ENCODE peak calls at places on chromosomes 7 and 10, in seven cellular contexts. A is fibroblast of the aortic adventitia, G is epithelial cell of proximal tubule, J is choroid plexus epithelial cell, P is stomach, L is right cardiac atrium, N is PC-9. B is an unnamed sample.

GRCh38 chr7:95886501-95887090 is 114.2 kb downstream of the DYNC1I1 start:
- DNase-seq in L (no peak), G (no peak), N (no peak), A (no peak), J (peak), P (no peak), B (no peak)

GRCh38 chr7:43888983-43889945 is 17.1 kb downstream of the URGCP start:
- DNase-seq in A (no peak), G (no peak), N (no peak), L (no peak), J (no peak), P (no peak), B (no peak)

GRCh38 chr10:98349508-98349922 is 65.5 kb downstream of the PYROXD2 start:
- DNase-seq in J (peak), L (peak), N (no peak), A (peak), P (no peak), G (no peak), B (peak)

GRCh38 chr10:111299037-111299436 is 222.2 kb downstream of the ADRA2A start:
- DNase-seq in L (no peak), G (no peak), A (no peak), N (no peak), P (no peak), J (no peak), B (no peak)

GRCh38 chr7:818031-818699 is 14.1 kb upstream of the SUN1 start:
- DNase-seq in G (no peak), J (peak), N (no peak), A (peak), P (no peak), L (peak), B (no peak)

GRCh38 chr7:113486548-113486947 is 368.2 kb upstream of the SMIM30 start:
- DNase-seq in L (no peak), A (no peak), J (no peak), G (no peak), N (no peak), P (no peak), B (no peak)

GRCh38 chr7:135717686-135718085 is 10.3 kb downstream of the SLC13A4 start:
- DNase-seq in J (no peak), A (no peak), P (no peak), G (no peak), L (no peak), N (no peak), B (no peak)

GRCh38 chr7:148964510-148965267 is 63.6 kb downstream of the PDIA4 start:
- DNase-seq in N (peak), A (peak), L (no peak), G (no peak), P (no peak), J (no peak), B (no peak)

GRCh38 chr10:22251751-22252285 is 34.0 kb upstream of the EBLN1 start:
- DNase-seq in L (peak), N (peak), J (peak), P (peak), G (no peak), A (peak), B (no peak)

GRCh38 chr10:59047957-59048618 is 128.4 kb upstream of the PHYHIPL start:
- DNase-seq in A (no peak), P (no peak), G (no peak), L (no peak), J (no peak), N (no peak), B (no peak)

GRCh38 chr7:19107392-19108147 is 9.9 kb downstream of the TWIST1 start:
- DNase-seq in L (peak), A (peak), N (no peak), P (no peak), J (peak), G (no peak), B (no peak)

GRCh38 chr10:75593690-75594556 is 162.5 kb downstream of the LRMDA start:
- DNase-seq in G (no peak), A (no peak), J (no peak), L (peak), P (no peak), N (no peak), B (no peak)

GRCh38 chr7:68613897-68614296 is 984.4 kb upstream of the AUTS2 start:
- DNase-seq in A (no peak), G (no peak), L (no peak), P (no peak), J (no peak), N (no peak), B (no peak)

GRCh38 chr7:111329367-111330234 is 232.7 kb downstream of the IMMP2L start:
- DNase-seq in N (no peak), L (no peak), J (peak), G (no peak), A (peak), P (no peak), B (no peak)

GRCh38 chr7:71239517-71239916 is 107.6 kb downstream of the GALNT17 start:
- DNase-seq in A (no peak), J (no peak), N (no peak), P (no peak), L (no peak), G (no peak), B (no peak)
- H3K4me3 ChIP-seq in A (no peak), J (no peak), N (no peak), P (no peak), L (no peak), G (no peak), B (no peak)

GRCh38 chr7:3039787-3040186 is 3.9 kb downstream of the CARD11 start:
- DNase-seq in L (no peak), P (no peak), A (no peak), J (no peak), G (no peak), N (no peak), B (no peak)
- H3K4me3 ChIP-seq in L (no peak), P (no peak), A (no peak), J (no peak), G (no peak), N (no peak), B (no peak)

DNA sequence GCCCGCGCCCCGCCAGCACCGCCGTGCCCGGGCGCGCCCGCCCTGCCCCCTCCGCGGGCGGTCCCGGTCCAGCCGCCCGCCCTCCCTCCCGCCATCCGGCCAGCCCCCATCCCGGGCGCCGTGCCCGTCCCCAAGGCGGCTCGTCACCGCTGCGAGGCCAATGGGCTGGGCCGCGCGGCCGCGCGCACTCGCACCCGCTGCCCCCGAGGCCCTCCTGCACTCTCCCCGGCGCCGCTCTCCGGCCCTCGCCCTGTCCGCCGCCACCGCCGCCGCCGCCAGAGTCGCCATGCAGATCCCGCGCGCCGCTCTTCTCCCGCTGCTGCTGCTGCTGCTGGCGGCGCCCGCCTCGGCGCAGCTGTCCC is at the start of gene HTRA1:
- DNase-seq in P (peak), N (peak), A (peak), L (peak), G (no peak), J (peak), B (no peak)
- H3K4me3 ChIP-seq in P (peak), N (no peak), A (peak), L (peak), G (peak), J (peak), B (peak)

GRCh38 chr7:70681847-70682350 is 450.0 kb upstream of the GALNT17 start:
- DNase-seq in L (no peak), A (no peak), P (no peak), G (no peak), J (no peak), N (no peak), B (no peak)
- H3K4me3 ChIP-seq in L (no peak), A (no peak), P (no peak), G (no peak), J (no peak), N (no peak), B (no peak)

DNA sequence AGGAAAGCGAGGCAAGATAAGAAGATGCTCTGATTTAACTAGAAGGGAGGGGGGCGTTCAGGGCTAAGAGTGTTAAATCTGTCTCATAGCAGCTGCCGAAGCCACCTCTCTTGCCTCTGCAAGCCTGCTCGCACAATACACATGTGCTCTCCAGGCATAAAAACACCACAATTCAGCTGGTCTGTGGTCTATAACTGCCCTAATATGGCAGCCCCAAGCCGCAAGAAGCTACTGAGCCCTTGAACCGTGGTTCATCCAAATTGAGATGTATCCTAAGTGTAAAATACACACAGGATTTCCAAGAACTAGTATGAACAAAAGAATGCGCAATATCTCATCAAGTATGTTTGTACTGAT is 70.7 kb upstream of the FGFR2 start:
- DNase-seq in J (no peak), N (no peak), P (no peak), L (no peak), G (no peak), A (no peak), B (no peak)
- H3K4me3 ChIP-seq in J (no peak), N (no peak), P (no peak), L (no peak), G (no peak), A (no peak), B (no peak)

DNA sequence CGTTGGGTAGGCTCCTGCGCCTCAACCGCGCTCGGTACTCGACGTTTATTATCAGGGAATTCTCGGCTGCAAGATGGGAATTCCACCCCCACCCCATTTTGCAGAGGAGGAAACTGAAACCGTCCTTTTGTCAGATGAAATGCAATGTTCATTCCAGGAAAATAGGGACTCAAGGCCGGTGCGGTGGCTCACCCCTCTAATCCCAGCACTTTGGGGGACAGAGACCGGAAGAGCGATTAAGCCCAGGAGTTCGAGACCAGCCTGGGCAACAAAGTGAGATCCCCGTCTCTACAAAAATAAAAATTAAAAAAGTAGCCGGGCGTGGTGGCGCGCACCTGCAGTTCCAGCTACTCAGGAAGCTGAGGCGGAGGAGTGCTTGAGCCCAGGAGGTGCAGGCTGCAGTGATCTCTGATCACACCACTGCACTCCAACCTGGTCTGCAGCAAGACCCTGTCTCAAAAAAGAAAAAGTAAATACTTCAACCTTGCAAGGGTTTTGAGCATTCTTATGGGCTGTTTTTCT is 720 bp upstream of the RFC2 start:
- DNase-seq in A (no peak), L (no peak), J (peak), P (no peak), G (no peak), N (no peak), B (no peak)
- H3K4me3 ChIP-seq in A (peak), L (peak), J (peak), P (peak), G (peak), N (peak), B (peak)

DNA sequence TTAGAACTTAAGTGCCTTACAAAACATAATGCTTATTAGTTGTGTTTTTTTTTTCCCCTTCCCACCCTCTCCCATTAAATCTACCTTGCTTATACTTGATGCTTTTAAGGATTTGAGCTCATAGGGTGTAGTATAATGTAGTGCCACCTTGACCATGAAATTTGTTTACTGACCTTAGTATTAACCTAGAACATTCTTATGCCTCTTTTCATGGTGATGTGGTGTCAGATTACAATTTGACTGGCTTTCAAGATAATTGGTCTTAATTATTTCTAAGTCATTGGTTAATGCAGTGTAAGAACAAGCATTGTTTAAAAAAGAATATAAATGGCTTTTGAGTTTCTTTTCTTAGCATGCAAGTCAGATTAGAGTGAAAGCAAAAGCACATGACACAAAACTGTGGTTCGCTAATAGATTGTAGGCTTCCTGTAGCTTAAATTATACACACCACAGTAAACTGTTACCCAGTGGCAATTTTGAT is 61.8 kb downstream of the ADD3 start:
- DNase-seq in L (no peak), P (no peak), N (no peak), J (peak), G (no peak), A (no peak), B (no peak)
- H3K4me3 ChIP-seq in L (no peak), P (no peak), N (no peak), J (no peak), G (no peak), A (no peak), B (no peak)